ENCODE peak calls at places on chromosomes 4 and X, in ten cellular contexts. Q is IMR-90; H is left lung; K is pancreas; B is stomach; N is lower lobe of right lung; C is tibial artery; E is CD4-positive, alpha-beta memory T cell; U is A673; W is psoas muscle. J is an unnamed sample.

GRCh38 chr4:141957416-141957815 is 321.0 kb downstream of the IL15 start:
- DNase-seq in B (no peak), E (no peak), Q (no peak), C (no peak), H (no peak), N (no peak), W (no peak), U (no peak), K (no peak), J (no peak)

GRCh38 chrX:129737921-129738320 is 858 bp upstream of the XPNPEP2 start:
- DNase-seq in N (no peak), C (no peak), Q (peak; percentile 65), B (no peak), H (no peak), W (no peak), U (no peak), E (no peak), K (no peak), J (no peak)

GRCh38 chrX:110992611-110993010 is 103.4 kb upstream of the PAK3 start:
- DNase-seq in B (peak; percentile 31), C (no peak), U (peak; percentile 19), E (peak; percentile 31), K (peak; percentile 13), W (no peak), N (no peak), H (no peak), Q (peak; percentile 13), J (no peak)

GRCh38 chr4:48141048-48141447 is 7.0 kb upstream of the TXK start:
- DNase-seq in C (no peak), W (no peak), Q (peak; percentile 56), U (peak; percentile 71), N (no peak), K (no peak), B (no peak), E (peak; percentile 52), H (no peak), J (no peak)

GRCh38 chr4:178632415-178632814 is 1190.2 kb upstream of the AGA start:
- DNase-seq in H (no peak), K (no peak), E (no peak), C (no peak), Q (no peak), U (no peak), W (no peak), B (no peak), N (no peak), J (no peak)

GRCh38 chrX:79268788-79269187 is 98.3 kb downstream of the ITM2A start:
- DNase-seq in K (no peak), B (no peak), H (no peak), U (peak; percentile 41), W (no peak), C (no peak), Q (no peak), N (no peak), E (no peak), J (no peak)

GRCh38 chrX:20352935-20353336 is 86.2 kb upstream of the RPS6KA3 start:
- DNase-seq in C (no peak), E (no peak), U (no peak), W (no peak), B (no peak), K (no peak), Q (no peak), H (no peak), N (no peak), J (no peak)

GRCh38 chrX:31909850-31910547 is 838.2 kb upstream of the FTHL17 start:
- DNase-seq in H (no peak), K (no peak), B (no peak), N (no peak), U (no peak), C (no peak), Q (no peak), E (no peak), W (no peak), J (peak; percentile 52)

GRCh38 chr4:154348657-154349056 is 142.9 kb downstream of the DCHS2 start:
- DNase-seq in C (no peak), K (no peak), U (no peak), Q (no peak), N (no peak), E (no peak), H (no peak), B (no peak), W (no peak), J (no peak)

GRCh38 chr4:128323401-128323800 is 35.8 kb upstream of the PGRMC2 start:
- DNase-seq in H (no peak), E (no peak), N (no peak), B (no peak), Q (no peak), C (no peak), W (no peak), K (no peak), U (no peak), J (no peak)

GRCh38 chr4:40046311-40046980 is 10.2 kb upstream of the N4BP2 start:
- DNase-seq in E (no peak), B (peak; percentile 82), K (peak; percentile 42), C (no peak), Q (peak; percentile 64), U (no peak), N (peak; percentile 60), H (no peak), W (no peak), J (peak; percentile 90)

GRCh38 chr4:148542922-148543623 is 100.9 kb upstream of the NR3C2 start:
- DNase-seq in W (no peak), C (no peak), K (no peak), Q (peak; percentile 23), U (no peak), H (no peak), B (no peak), N (no peak), E (no peak), J (no peak)

GRCh38 chr4:26568446-26568994 is 15.4 kb upstream of the TBC1D19 start:
- DNase-seq in Q (peak; percentile 95), E (no peak), H (no peak), K (no peak), N (no peak), U (peak; percentile 96), B (no peak), W (no peak), C (no peak), J (no peak)

GRCh38 chrX:21905209-21905735 is 35.2 kb upstream of the SMS start:
- DNase-seq in W (no peak), C (no peak), E (no peak), B (no peak), U (no peak), Q (no peak), N (no peak), H (no peak), K (no peak), J (no peak)

GRCh38 chr4:53527342-53527741 is 63.9 kb downstream of the LNX1 start:
- DNase-seq in W (no peak), C (no peak), B (no peak), H (no peak), N (no peak), E (no peak), U (no peak), Q (no peak), K (no peak), J (no peak)
- H3K4me3 ChIP-seq in W (no peak overlapping the region), C (no peak overlapping the region), B (no peak overlapping the region), H (no peak overlapping the region), N (no peak overlapping the region), E (no peak overlapping the region), U (no peak overlapping the region), Q (no peak overlapping the region), K (no peak overlapping the region), J (no peak overlapping the region)

GRCh38 chr4:119103263-119103662 is 32.4 kb upstream of the MYOZ2 start:
- DNase-seq in N (peak; percentile 50), W (peak; percentile 50), U (peak; percentile 93), Q (peak; percentile 99), K (no peak), C (peak; percentile 71), E (no peak), B (no peak), H (no peak), J (no peak)
- H3K4me1 ChIP-seq in N (peaks cover 30% of the 10 kb centered on the region), W (peaks cover 51% of the 10 kb centered on the region), U (peaks cover 47% of the 10 kb centered on the region), Q (peaks cover 13% of the 10 kb centered on the region), K (peaks cover 11% of the 10 kb centered on the region), C (peaks cover 33% of the 10 kb centered on the region), E (no peaks in the 10 kb centered on the region), B (peaks cover 13% of the 10 kb centered on the region), H (peaks cover 4% of the 10 kb centered on the region), J (no peaks in the 10 kb centered on the region)

GRCh38 chr4:174110180-174110579 is 173.3 kb downstream of the FBXO8 start:
- DNase-seq in H (no peak), E (no peak), Q (no peak), U (no peak), C (no peak), N (no peak), B (no peak), K (no peak), W (no peak), J (no peak)
- H3K27me3 ChIP-seq in H (no peaks in the 10 kb centered on the region), E (peaks cover 5% of the 10 kb centered on the region), Q (peaks cover 2% of the 10 kb centered on the region), U (no peaks in the 10 kb centered on the region), C (no peaks in the 10 kb centered on the region), N (no peaks in the 10 kb centered on the region), B (no peaks in the 10 kb centered on the region), K (no peaks in the 10 kb centered on the region), W (no peaks in the 10 kb centered on the region), J (no peaks in the 10 kb centered on the region)

GRCh38 chrX:47620303-47620685 is 637 bp upstream of the SYN1 start:
- DNase-seq in B (no peak), K (no peak), W (no peak), E (no peak), C (no peak), Q (no peak), U (no peak), H (no peak), N (no peak), J (no peak)

GRCh38 chrX:47618923-47619485 is 653 bp downstream of the SYN1 start:
- DNase-seq in K (no peak), Q (no peak), W (no peak), U (no peak), E (no peak), N (no peak), B (no peak), H (no peak), C (no peak), J (no peak)

GRCh38 chrX:47621851-47622250 is 2.2 kb upstream of the SYN1 start:
- DNase-seq in K (no peak), E (no peak), C (no peak), U (no peak), Q (no peak), H (no peak), N (no peak), W (no peak), B (no peak), J (no peak)

GRCh38 chrX:47623540-47624027 is 3.9 kb upstream of the SYN1 start:
- DNase-seq in C (no peak), Q (peak; percentile 76), N (peak; percentile 54), K (peak; percentile 44), H (peak; percentile 66), E (peak; percentile 48), W (no peak), B (no peak), U (peak; percentile 89), J (peak; percentile 38)

DNA sequence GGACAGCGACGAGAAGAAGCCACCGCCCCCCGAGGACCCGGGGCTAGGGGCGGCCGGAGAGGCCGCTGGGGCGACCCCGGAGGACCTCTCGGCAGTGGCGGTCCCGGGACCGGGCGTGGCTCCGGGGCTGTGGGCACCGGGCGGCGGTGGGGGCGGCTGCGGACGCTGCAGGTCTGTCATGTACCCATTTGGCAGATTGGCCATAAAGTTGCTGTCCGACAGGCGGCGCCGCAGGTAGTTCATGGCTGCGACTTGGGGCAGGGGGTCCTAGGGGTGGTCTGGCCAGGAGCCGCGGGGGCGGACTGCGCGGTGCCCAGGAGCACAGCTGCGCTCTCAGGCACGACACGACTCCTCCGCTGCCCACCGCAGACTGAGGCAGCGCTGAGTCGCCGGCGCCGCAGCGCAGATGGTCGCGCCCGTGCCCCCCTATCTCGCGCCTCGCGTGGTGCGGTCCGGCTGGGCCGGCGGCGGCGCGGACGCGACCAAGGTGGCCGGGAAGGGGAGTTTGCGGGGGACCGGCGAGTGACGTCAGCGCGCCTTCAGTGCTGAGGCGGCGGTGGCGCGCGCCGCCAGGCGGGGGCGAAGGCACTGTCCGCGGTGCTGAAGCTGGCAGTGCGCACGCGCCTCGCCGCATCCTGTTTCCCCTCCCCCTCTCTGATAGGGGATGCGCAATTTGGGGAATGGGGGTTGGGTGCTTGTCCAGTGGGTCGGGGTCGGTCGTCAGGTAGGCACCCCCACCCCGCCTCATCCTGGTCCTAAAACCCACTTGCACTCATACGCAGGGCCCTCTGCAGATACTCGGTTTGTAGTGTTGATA is at the start of gene SYN1:
- DNase-seq in B (peak; percentile 76), U (peak; percentile 87), C (peak; percentile 80), Q (peak; percentile 74), K (peak; percentile 75), N (peak; percentile 85), E (peak; percentile 81), H (peak; percentile 92), W (peak; percentile 77), J (peak; percentile 66)
- H3K4me3 ChIP-seq in B (peak within 1 kb of the TSS; percentile 43), U (peak within 1 kb of the TSS; percentile 35), C (no peak within 1 kb of the TSS), Q (peak within 1 kb of the TSS; percentile 45), K (peak within 1 kb of the TSS; percentile 43), N (peak within 1 kb of the TSS; percentile 33), E (no peak within 1 kb of the TSS), H (no peak within 1 kb of the TSS), W (peak within 1 kb of the TSS; percentile 50), J (no peak within 1 kb of the TSS)

J was measured in right lobe of liver.